ENCODE peak calls at places on chromosomes 3 and 15, in seven cellular contexts. One of them, this sample, is unnamed.

GRCh38 chr15:100763764-100764750 is 115.6 kb upstream of the ALDH1A3 start:
- DNase-seq in sigmoid colon: no peak
- DNase-seq in left lung: no peak
- DNase-seq in GM23338: no peak
- DNase-seq in lower lobe of right lung: no peak
- DNase-seq in cardiac fibroblast: peak
- DNase-seq in IMR-90: no peak
- DNase-seq in this sample: no peak

GRCh38 chr15:34609658-34610057 is 26.2 kb upstream of the GOLGA8B start:
- DNase-seq in GM23338: no peak
- DNase-seq in cardiac fibroblast: no peak
- DNase-seq in lower lobe of right lung: no peak
- DNase-seq in left lung: no peak
- DNase-seq in IMR-90: no peak
- DNase-seq in sigmoid colon: no peak
- DNase-seq in this sample: no peak

GRCh38 chr3:26015752-26016151 is 225.9 kb downstream of the OXSM start:
- DNase-seq in GM23338: peak
- DNase-seq in sigmoid colon: no peak
- DNase-seq in IMR-90: no peak
- DNase-seq in cardiac fibroblast: no peak
- DNase-seq in left lung: no peak
- DNase-seq in lower lobe of right lung: no peak
- DNase-seq in this sample: no peak

GRCh38 chr15:75032391-75032790 is 9.0 kb downstream of the PPCDC start:
- DNase-seq in lower lobe of right lung: no peak
- DNase-seq in sigmoid colon: no peak
- DNase-seq in cardiac fibroblast: no peak
- DNase-seq in left lung: no peak
- DNase-seq in GM23338: no peak
- DNase-seq in IMR-90: no peak
- DNase-seq in this sample: no peak

GRCh38 chr15:78322243-78322642 is 17.9 kb upstream of the CRABP1 start:
- DNase-seq in cardiac fibroblast: peak
- DNase-seq in sigmoid colon: no peak
- DNase-seq in IMR-90: peak
- DNase-seq in lower lobe of right lung: peak
- DNase-seq in GM23338: peak
- DNase-seq in left lung: no peak
- DNase-seq in this sample: peak

GRCh38 chr3:13707456-13707855 is 158.5 kb downstream of the FBLN2 start:
- DNase-seq in lower lobe of right lung: no peak
- DNase-seq in GM23338: no peak
- DNase-seq in IMR-90: no peak
- DNase-seq in left lung: no peak
- DNase-seq in cardiac fibroblast: no peak
- DNase-seq in sigmoid colon: peak
- DNase-seq in this sample: no peak

GRCh38 chr3:128456776-128457715 is 9.6 kb downstream of the DNAJB8 start:
- DNase-seq in left lung: peak
- DNase-seq in sigmoid colon: no peak
- DNase-seq in lower lobe of right lung: no peak
- DNase-seq in cardiac fibroblast: no peak
- DNase-seq in GM23338: peak
- DNase-seq in IMR-90: no peak
- DNase-seq in this sample: no peak

GRCh38 chr15:71079208-71080044 is 35.8 kb upstream of the THSD4 start:
- DNase-seq in left lung: no peak
- DNase-seq in sigmoid colon: no peak
- DNase-seq in IMR-90: peak
- DNase-seq in GM23338: no peak
- DNase-seq in cardiac fibroblast: peak
- DNase-seq in lower lobe of right lung: no peak
- DNase-seq in this sample: peak

GRCh38 chr3:188197388-188197847 is 43.5 kb downstream of the LPP start:
- DNase-seq in left lung: no peak
- DNase-seq in IMR-90: no peak
- DNase-seq in lower lobe of right lung: no peak
- DNase-seq in cardiac fibroblast: no peak
- DNase-seq in sigmoid colon: no peak
- DNase-seq in GM23338: no peak
- DNase-seq in this sample: peak

GRCh38 chr3:148757238-148757930 is 59.7 kb downstream of the AGTR1 start:
- DNase-seq in left lung: no peak
- DNase-seq in GM23338: no peak
- DNase-seq in sigmoid colon: no peak
- DNase-seq in cardiac fibroblast: peak
- DNase-seq in IMR-90: peak
- DNase-seq in lower lobe of right lung: no peak
- DNase-seq in this sample: peak

GRCh38 chr3:153158961-153159735 is 2.9 kb upstream of the RAP2B start:
- DNase-seq in left lung: no peak
- DNase-seq in lower lobe of right lung: no peak
- DNase-seq in cardiac fibroblast: no peak
- DNase-seq in GM23338: no peak
- DNase-seq in IMR-90: no peak
- DNase-seq in sigmoid colon: no peak
- DNase-seq in this sample: no peak

GRCh38 chr3:194503101-194503531 is 16.3 kb upstream of the ATP13A3 start:
- DNase-seq in left lung: no peak
- DNase-seq in lower lobe of right lung: no peak
- DNase-seq in IMR-90: peak
- DNase-seq in GM23338: no peak
- DNase-seq in sigmoid colon: no peak
- DNase-seq in cardiac fibroblast: peak
- DNase-seq in this sample: no peak

GRCh38 chr3:66997560-66998074 is 490 bp upstream of the KBTBD8 start:
- DNase-seq in lower lobe of right lung: peak
- DNase-seq in cardiac fibroblast: peak
- DNase-seq in sigmoid colon: no peak
- DNase-seq in IMR-90: peak
- DNase-seq in left lung: no peak
- DNase-seq in GM23338: no peak
- DNase-seq in this sample: no peak

GRCh38 chr3:133460809-133461208 is 61.0 kb downstream of the BFSP2 start:
- DNase-seq in cardiac fibroblast: no peak
- DNase-seq in sigmoid colon: no peak
- DNase-seq in IMR-90: peak
- DNase-seq in lower lobe of right lung: no peak
- DNase-seq in left lung: no peak
- DNase-seq in GM23338: no peak
- DNase-seq in this sample: no peak

GRCh38 chr3:133457025-133457424 is 57.2 kb downstream of the BFSP2 start:
- DNase-seq in left lung: no peak
- DNase-seq in GM23338: no peak
- DNase-seq in IMR-90: no peak
- DNase-seq in sigmoid colon: no peak
- DNase-seq in cardiac fibroblast: no peak
- DNase-seq in lower lobe of right lung: no peak
- DNase-seq in this sample: no peak

GRCh38 chr3:133461291-133461690 is 61.4 kb downstream of the BFSP2 start:
- DNase-seq in left lung: no peak
- DNase-seq in GM23338: no peak
- DNase-seq in lower lobe of right lung: no peak
- DNase-seq in IMR-90: no peak
- DNase-seq in cardiac fibroblast: no peak
- DNase-seq in sigmoid colon: no peak
- DNase-seq in this sample: no peak

GRCh38 chr3:133457465-133458067 is 57.7 kb downstream of the BFSP2 start:
- DNase-seq in left lung: no peak
- DNase-seq in cardiac fibroblast: peak
- DNase-seq in lower lobe of right lung: no peak
- DNase-seq in sigmoid colon: no peak
- DNase-seq in GM23338: no peak
- DNase-seq in IMR-90: no peak
- DNase-seq in this sample: no peak

DNA sequence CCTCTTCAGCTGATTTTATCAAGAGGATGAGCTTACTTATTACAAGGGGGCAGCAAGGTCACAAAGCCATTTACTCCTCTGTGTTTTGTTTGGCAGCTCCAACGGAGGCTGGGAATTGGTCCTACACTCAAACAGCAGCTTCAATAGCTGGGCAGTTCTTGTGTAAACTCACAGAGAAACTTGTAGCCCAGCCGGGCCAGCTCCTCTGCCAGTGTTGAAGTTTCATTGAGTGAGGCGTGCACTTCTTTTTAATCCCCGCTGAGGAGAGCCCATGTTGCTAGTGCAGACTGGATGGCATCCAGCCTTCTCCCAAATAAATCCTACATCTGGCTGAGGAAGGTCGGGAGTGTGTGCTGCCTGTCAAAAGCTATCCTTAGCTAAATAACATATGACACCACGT is 59.5 kb downstream of the BFSP2 start:
- DNase-seq in lower lobe of right lung: no peak
- DNase-seq in GM23338: no peak
- DNase-seq in cardiac fibroblast: no peak
- DNase-seq in sigmoid colon: peak
- DNase-seq in IMR-90: no peak
- DNase-seq in left lung: no peak
- DNase-seq in this sample: no peak
- TF ChIP-seq CTCF in lower lobe of right lung: no peak
- TF ChIP-seq CTCF in GM23338: no peak
- TF ChIP-seq CTCF in cardiac fibroblast: no peak
- TF ChIP-seq CTCF in sigmoid colon: no peak
- TF ChIP-seq CTCF in IMR-90: no peak
- TF ChIP-seq CTCF in left lung: no peak
- TF ChIP-seq CTCF in this sample: no peak

GRCh38 chr3:11770105-11770476 is 76.6 kb downstream of the TAMM41 start:
- DNase-seq in GM23338: peak
- DNase-seq in IMR-90: no peak
- DNase-seq in sigmoid colon: no peak
- DNase-seq in lower lobe of right lung: no peak
- DNase-seq in left lung: no peak
- DNase-seq in cardiac fibroblast: no peak
- DNase-seq in this sample: no peak

GRCh38 chr3:11774296-11774877 is 72.3 kb downstream of the TAMM41 start:
- DNase-seq in lower lobe of right lung: no peak
- DNase-seq in left lung: no peak
- DNase-seq in sigmoid colon: peak
- DNase-seq in IMR-90: peak
- DNase-seq in GM23338: peak
- DNase-seq in cardiac fibroblast: peak
- DNase-seq in this sample: peak

GRCh38 chr3:11769704-11770103 is 77.0 kb downstream of the TAMM41 start:
- DNase-seq in cardiac fibroblast: no peak
- DNase-seq in lower lobe of right lung: no peak
- DNase-seq in GM23338: peak
- DNase-seq in IMR-90: no peak
- DNase-seq in left lung: no peak
- DNase-seq in sigmoid colon: no peak
- DNase-seq in this sample: no peak

GRCh38 chr3:11768604-11769003 is 78.1 kb downstream of the TAMM41 start:
- DNase-seq in left lung: no peak
- DNase-seq in GM23338: no peak
- DNase-seq in sigmoid colon: no peak
- DNase-seq in IMR-90: no peak
- DNase-seq in lower lobe of right lung: no peak
- DNase-seq in cardiac fibroblast: no peak
- DNase-seq in this sample: no peak

DNA sequence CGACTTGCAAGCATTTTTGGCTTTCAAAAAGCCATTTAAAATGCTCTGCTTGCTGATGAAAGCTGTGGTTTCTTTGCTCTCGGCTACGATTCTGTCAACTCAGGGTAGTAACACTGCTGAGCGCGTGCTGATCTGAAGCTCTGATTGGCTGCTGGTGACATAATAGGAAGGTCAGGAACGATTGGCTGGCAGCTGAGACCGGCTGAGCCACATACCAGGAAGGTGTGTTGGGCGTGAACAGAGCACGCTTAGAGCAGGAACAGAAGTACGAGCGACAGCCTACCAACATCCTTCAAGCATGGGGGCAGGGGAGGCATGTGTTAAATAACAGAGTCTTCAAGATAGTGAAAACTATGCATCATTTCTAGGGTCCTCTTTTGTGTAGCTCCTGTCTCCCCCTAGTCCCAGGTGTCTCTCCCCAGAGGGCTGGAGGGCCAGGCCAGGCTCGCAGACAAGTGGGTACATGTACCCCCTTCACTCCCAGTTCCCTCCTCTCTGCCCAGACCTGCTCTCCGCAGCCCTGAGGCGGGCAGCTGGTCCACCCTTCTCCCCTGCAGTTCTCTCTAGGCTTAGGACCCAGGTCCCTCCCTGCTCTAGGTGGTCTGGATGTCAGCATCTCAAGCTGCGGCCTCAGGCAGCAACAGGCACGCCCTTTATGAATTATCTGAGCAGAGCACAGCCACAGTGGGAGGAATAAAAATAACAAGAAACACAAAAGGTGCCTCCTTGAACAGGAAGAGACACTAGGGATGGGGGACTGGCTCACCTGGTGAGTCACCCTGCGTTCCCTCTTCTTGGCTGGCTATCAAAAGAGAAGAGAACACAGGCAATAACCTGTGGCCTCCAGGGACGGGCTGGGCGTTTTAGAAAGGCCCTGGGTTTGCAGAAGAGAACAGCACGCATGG is 76.0 kb downstream of the TAMM41 start:
- DNase-seq in lower lobe of right lung: peak
- DNase-seq in sigmoid colon: peak
- DNase-seq in cardiac fibroblast: peak
- DNase-seq in GM23338: peak
- DNase-seq in left lung: no peak
- DNase-seq in IMR-90: peak
- DNase-seq in this sample: peak
- H3K4me3 ChIP-seq in lower lobe of right lung: peak
- H3K4me3 ChIP-seq in sigmoid colon: no peak
- H3K4me3 ChIP-seq in cardiac fibroblast: no peak
- H3K4me3 ChIP-seq in GM23338: peak
- H3K4me3 ChIP-seq in left lung: no peak
- H3K4me3 ChIP-seq in IMR-90: no peak
- H3K4me3 ChIP-seq in this sample: no peak

DNA sequence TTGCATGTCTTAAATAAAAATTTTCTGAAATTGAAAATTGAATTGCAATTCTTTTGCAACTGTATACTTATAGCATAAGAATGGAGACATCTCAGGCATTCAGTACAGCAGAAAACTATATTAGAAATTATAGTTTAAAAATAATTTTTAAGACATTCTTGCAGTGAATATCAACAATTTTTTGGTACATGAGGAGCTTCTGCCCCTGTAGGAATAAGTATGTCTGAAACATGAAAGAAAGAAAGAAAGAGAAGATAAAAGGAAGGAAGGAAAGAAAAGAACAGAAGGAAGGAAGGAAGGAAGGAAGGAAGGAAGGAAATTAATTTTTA is 165.0 kb downstream of the GMNC start:
- DNase-seq in IMR-90: no peak
- DNase-seq in cardiac fibroblast: no peak
- DNase-seq in GM23338: no peak
- DNase-seq in left lung: no peak
- DNase-seq in sigmoid colon: no peak
- DNase-seq in lower lobe of right lung: no peak
- DNase-seq in this sample: no peak
- TF ChIP-seq CTCF in IMR-90: no peak
- TF ChIP-seq CTCF in cardiac fibroblast: no peak
- TF ChIP-seq CTCF in GM23338: no peak
- TF ChIP-seq CTCF in left lung: no peak
- TF ChIP-seq CTCF in sigmoid colon: no peak
- TF ChIP-seq CTCF in lower lobe of right lung: no peak
- TF ChIP-seq CTCF in this sample: no peak

DNA sequence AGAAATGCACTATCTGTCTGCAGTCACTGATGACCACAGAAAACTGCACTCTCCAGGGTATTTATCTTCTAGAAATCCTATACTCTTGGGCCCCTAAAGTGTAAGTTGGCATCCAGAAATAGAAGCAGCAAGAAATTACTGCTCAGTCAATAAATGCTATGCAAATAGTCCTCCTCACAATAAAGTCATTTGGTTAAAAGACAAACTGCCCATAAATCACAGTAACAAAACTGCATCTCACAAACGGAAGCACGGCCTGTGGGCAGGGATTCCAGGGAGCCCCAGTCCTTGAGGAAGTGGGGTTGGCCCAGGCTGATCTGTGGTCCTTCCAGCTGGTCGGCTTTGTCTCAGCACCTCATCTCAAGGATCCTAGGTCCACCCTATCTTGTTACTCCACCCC is 29.8 kb upstream of the SPATA12 start:
- DNase-seq in GM23338: no peak
- DNase-seq in lower lobe of right lung: no peak
- DNase-seq in cardiac fibroblast: no peak
- DNase-seq in sigmoid colon: no peak
- DNase-seq in left lung: no peak
- DNase-seq in IMR-90: no peak
- DNase-seq in this sample: no peak
- H3K4me3 ChIP-seq in GM23338: no peak
- H3K4me3 ChIP-seq in lower lobe of right lung: no peak
- H3K4me3 ChIP-seq in cardiac fibroblast: no peak
- H3K4me3 ChIP-seq in sigmoid colon: no peak
- H3K4me3 ChIP-seq in left lung: no peak
- H3K4me3 ChIP-seq in IMR-90: no peak
- H3K4me3 ChIP-seq in this sample: no peak

This sample was measured in astrocyte of the spinal cord.